ENCODE peak calls at places on chromosomes 6 and 20, in nine cellular contexts. S is glutamatergic neuron, A is osteocyte, J is fibroblast of lung, Z is B cell, Y is neural progenitor cell, B is dorsolateral prefrontal cortex, K is body of pancreas, F is WTC11. H is an unnamed sample.

GRCh38 chr6:150866147-150867073 is 908 bp downstream of the MTHFD1L start:
- DNase-seq in S (peak), A (peak), J (peak), Z (peak), Y (peak), B (peak), K (peak), F (peak), H (peak)

GRCh38 chr6:131122516-131122915 is 12.8 kb upstream of the AKAP7 start:
- DNase-seq in S (no peak), A (no peak), J (no peak), Z (no peak), Y (no peak), B (no peak), K (no peak), F (no peak), H (no peak)

GRCh38 chr6:80742481-80742880 is 636.0 kb downstream of the BCKDHB start:
- DNase-seq in S (no peak), A (no peak), J (peak), Z (no peak), Y (peak), B (no peak), K (no peak), F (no peak), H (no peak)

GRCh38 chr6:51936536-51936935 is 150.9 kb downstream of the PKHD1 start:
- DNase-seq in S (no peak), A (no peak), J (no peak), Z (no peak), Y (no peak), B (no peak), K (no peak), F (no peak), H (no peak)

GRCh38 chr6:34919651-34920050 is 30.6 kb downstream of the ANKS1A start:
- DNase-seq in S (no peak), A (no peak), J (no peak), Z (no peak), Y (no peak), B (no peak), K (no peak), F (no peak), H (no peak)

GRCh38 chr20:41029150-41029872 is 689 bp downstream of the TOP1 start:
- DNase-seq in S (peak), A (no peak), J (no peak), Z (no peak), Y (peak), B (peak), K (no peak), F (peak), H (no peak)

GRCh38 chr6:21869085-21869771 is 275.7 kb downstream of the SOX4 start:
- DNase-seq in S (no peak), A (no peak), J (no peak), Z (no peak), Y (no peak), B (no peak), K (no peak), F (no peak), H (no peak)

GRCh38 chr20:10669843-10670446 is 3.9 kb downstream of the JAG1 start:
- DNase-seq in S (no peak), A (peak), J (no peak), Z (no peak), Y (no peak), B (no peak), K (no peak), F (no peak), H (no peak)

GRCh38 chr20:54774423-54774822 is 299.0 kb downstream of the DOK5 start:
- DNase-seq in S (no peak), A (no peak), J (no peak), Z (no peak), Y (no peak), B (no peak), K (no peak), F (no peak), H (no peak)

GRCh38 chr6:57190140-57190539 is 18.0 kb downstream of the BAG2 start:
- DNase-seq in S (no peak), A (no peak), J (peak), Z (no peak), Y (no peak), B (no peak), K (no peak), F (no peak), H (no peak)
- TF ChIP-seq CTCF in S (no peak), A (peak), J (peak), Z (no peak), Y (peak), B (peak), K (peak), F (no peak), H (no peak)

DNA sequence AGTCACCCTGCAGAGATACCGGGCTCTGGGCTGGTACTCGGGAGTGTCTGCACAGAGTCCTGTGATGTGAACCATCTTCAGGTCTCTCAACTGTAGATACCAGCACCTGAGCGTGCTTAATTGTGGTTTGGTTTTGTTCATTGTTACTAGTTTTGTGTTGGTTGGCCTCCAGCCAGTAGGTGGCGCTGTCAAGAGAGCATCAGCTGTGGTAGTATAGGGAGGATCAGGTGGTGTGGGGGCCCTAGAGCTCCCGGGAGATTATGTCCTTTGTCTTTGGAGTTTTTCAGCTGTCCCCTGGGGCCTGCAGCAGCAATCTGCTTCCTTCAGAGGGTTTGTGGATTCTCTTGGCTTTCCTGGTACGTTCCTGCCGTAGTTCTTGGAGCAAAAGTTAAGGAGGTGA is 67.9 kb downstream of the CDYL start:
- DNase-seq in S (peak), A (no peak), J (no peak), Z (no peak), Y (no peak), B (no peak), K (no peak), F (peak), H (no peak)
- TF ChIP-seq CTCF in S (peak), A (peak), J (no peak), Z (peak), Y (peak), B (no peak), K (no peak), F (peak), H (peak)

DNA sequence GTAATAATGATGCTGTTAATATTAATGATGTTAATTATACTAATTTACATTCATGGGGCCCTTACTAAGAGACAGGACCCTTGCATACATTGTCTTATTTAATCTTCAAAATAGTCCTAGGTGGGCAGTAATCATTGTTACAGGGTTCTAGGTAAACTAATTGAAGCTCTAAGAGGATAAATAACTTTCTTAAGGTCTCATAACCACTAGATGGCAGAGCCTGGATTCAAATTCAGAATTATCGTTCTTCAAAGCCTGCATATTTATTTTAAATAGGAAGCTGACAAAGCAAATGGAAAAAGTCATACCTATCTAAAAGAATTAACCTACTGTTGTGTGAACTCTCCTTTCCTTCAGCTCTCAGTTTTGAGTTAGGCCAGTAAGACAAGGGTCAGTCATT is 23.5 kb downstream of the PTCHD4 start:
- DNase-seq in S (no peak), A (no peak), J (peak), Z (no peak), Y (no peak), B (no peak), K (no peak), F (no peak), H (no peak)
- TF ChIP-seq CTCF in S (no peak), A (peak), J (no peak), Z (no peak), Y (no peak), B (peak), K (no peak), F (no peak), H (peak)

GRCh38 chr6:20559924-20560551 is 25.8 kb downstream of the CDKAL1 start:
- DNase-seq in S (no peak), A (no peak), J (peak), Z (no peak), Y (no peak), B (no peak), K (no peak), F (no peak), H (no peak)
- TF ChIP-seq CTCF in S (no peak), A (peak), J (no peak), Z (no peak), Y (no peak), B (peak), K (no peak), F (no peak), H (no peak)

DNA sequence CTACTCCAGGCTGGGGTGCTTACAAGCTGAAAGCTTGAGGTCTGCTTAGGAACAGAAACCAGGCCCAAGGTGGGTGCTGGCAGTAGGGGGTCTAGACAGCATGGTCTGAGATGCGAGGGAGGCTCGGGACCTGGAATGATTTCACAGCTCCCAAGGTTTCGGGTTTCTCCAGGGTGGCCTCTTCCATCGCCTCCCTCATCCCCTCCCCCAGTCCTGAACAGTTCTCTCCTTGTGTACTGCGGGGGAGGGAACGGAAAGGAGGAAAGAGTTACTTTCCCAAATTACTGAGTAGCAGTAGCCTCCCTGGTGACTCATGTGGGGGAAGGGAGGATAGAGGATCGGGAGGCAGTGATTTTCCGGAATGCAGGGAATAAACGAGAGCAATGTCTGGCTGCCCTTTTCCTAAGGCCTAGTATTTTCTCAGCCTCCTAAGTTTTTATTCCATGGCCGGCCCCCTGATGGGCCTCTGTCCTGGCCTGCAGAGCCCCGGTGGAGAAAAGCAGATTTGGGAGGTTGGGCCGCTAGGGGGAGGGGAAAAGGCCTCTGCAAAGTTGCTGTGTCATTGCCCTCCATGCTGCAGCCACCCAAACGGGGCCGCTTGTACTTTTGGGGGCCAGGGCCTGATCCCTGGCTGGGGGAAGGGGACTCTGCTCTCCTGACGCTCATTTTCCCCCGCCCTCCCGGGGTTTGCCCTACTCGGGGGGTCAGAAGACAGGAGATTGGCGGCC is 1.5 kb downstream of the BRD2 start:
- DNase-seq in S (peak), A (peak), J (peak), Z (peak), Y (peak), B (peak), K (peak), F (peak), H (no peak)
- TF ChIP-seq CTCF in S (peak), A (peak), J (peak), Z (peak), Y (peak), B (peak), K (peak), F (peak), H (peak)

GRCh38 chr6:139613496-139613895 is 239.0 kb upstream of the CITED2 start:
- DNase-seq in S (no peak), A (no peak), J (no peak), Z (no peak), Y (no peak), B (no peak), K (no peak), F (no peak), H (no peak)

GRCh38 chr6:139605350-139605749 is 230.9 kb upstream of the CITED2 start:
- DNase-seq in S (no peak), A (no peak), J (peak), Z (no peak), Y (no peak), B (no peak), K (no peak), F (no peak), H (no peak)

GRCh38 chr6:139603554-139603953 is 229.1 kb upstream of the CITED2 start:
- DNase-seq in S (no peak), A (no peak), J (no peak), Z (no peak), Y (no peak), B (no peak), K (no peak), F (no peak), H (no peak)

GRCh38 chr6:139611327-139611958 is 237.0 kb upstream of the CITED2 start:
- DNase-seq in S (no peak), A (no peak), J (no peak), Z (no peak), Y (no peak), B (no peak), K (no peak), F (no peak), H (no peak)

GRCh38 chr6:139608872-139609271 is 234.4 kb upstream of the CITED2 start:
- DNase-seq in S (no peak), A (no peak), J (peak), Z (no peak), Y (no peak), B (no peak), K (no peak), F (no peak), H (no peak)
- TF ChIP-seq CTCF in S (no peak), A (no peak), J (no peak), Z (no peak), Y (no peak), B (no peak), K (no peak), F (no peak), H (no peak)

GRCh38 chr20:25573288-25574251 is 11.8 kb downstream of the NINL start:
- DNase-seq in S (no peak), A (no peak), J (peak), Z (no peak), Y (no peak), B (no peak), K (no peak), F (no peak), H (no peak)

GRCh38 chr20:25571240-25571639 is 14.1 kb downstream of the NINL start:
- DNase-seq in S (no peak), A (no peak), J (no peak), Z (no peak), Y (no peak), B (no peak), K (no peak), F (no peak), H (no peak)

GRCh38 chr20:25576783-25577530 is 8.4 kb downstream of the NINL start:
- DNase-seq in S (no peak), A (no peak), J (no peak), Z (no peak), Y (no peak), B (no peak), K (no peak), F (no peak), H (no peak)

GRCh38 chr20:25571817-25572216 is 13.5 kb downstream of the NINL start:
- DNase-seq in S (no peak), A (no peak), J (no peak), Z (no peak), Y (no peak), B (no peak), K (no peak), F (no peak), H (no peak)

DNA sequence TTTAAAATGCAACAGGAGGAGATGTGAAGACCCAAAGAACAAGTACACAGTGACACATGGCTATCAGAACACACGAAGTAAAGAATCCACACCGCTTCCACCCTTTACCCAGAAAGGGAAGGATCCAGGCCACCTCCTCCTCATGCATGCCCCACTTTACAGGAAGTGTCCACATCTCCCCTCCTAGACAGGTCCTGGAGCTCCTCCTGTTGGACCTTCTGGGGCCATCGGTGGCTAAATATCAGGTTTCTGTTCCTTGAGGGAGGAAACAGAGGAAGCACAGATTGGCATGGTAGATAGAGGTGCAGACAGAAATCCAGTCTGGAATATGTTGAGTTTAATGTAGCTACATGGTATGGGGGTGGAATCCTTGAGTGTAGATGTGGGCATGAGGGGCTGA is 10.9 kb downstream of the NINL start:
- DNase-seq in S (no peak), A (no peak), J (peak), Z (no peak), Y (no peak), B (no peak), K (no peak), F (no peak), H (no peak)
- TF ChIP-seq CTCF in S (no peak), A (peak), J (peak), Z (no peak), Y (no peak), B (no peak), K (no peak), F (no peak), H (no peak)

GRCh38 chr6:110949679-110950285 is 8.7 kb upstream of the GTF3C6 start:
- DNase-seq in S (no peak), A (no peak), J (peak), Z (no peak), Y (no peak), B (no peak), K (no peak), F (no peak), H (no peak)
- TF ChIP-seq CTCF in S (peak), A (peak), J (peak), Z (peak), Y (peak), B (peak), K (peak), F (no peak), H (peak)